ENCODE peak calls at places on chromosomes 7 and 10, in four cellular contexts. B, P, G and Q are unnamed samples.

GRCh38 chr7:20440472-20441105 is 109.9 kb downstream of the ITGB8 start:
- DNase-seq in B (no peak), P (peak; percentile 31), G (no peak), Q (no peak)

GRCh38 chr7:139774376-139774775 is 3.4 kb downstream of the HIPK2 start:
- DNase-seq in B (no peak), P (no peak), G (no peak), Q (no peak)

GRCh38 chr7:38463277-38464224 is 167.6 kb downstream of the AMPH start:
- DNase-seq in B (no peak), P (peak; percentile 51), G (no peak), Q (peak; percentile 73)

GRCh38 chr7:113086431-113086888 is at the start of gene GPR85:
- DNase-seq in B (peak; percentile 92), P (peak; percentile 17), G (peak; percentile 33), Q (peak; percentile 76)

GRCh38 chr10:83881647-83882046 is 257.7 kb upstream of the GHITM start:
- DNase-seq in B (no peak), P (no peak), G (no peak), Q (no peak)

GRCh38 chr10:77497748-77498147 is 139.9 kb downstream of the KCNMA1 start:
- DNase-seq in B (no peak), P (no peak), G (no peak), Q (no peak)

GRCh38 chr10:114543456-114543855 is 114.6 kb downstream of the ABLIM1 start:
- DNase-seq in B (no peak), P (no peak), G (no peak), Q (no peak)

GRCh38 chr7:81267508-81267907 is 348.7 kb upstream of the SEMA3C start:
- DNase-seq in B (no peak), P (no peak), G (no peak), Q (no peak)

GRCh38 chr10:94533027-94533426 is 12.6 kb upstream of the HELLS start:
- DNase-seq in B (no peak), P (no peak), G (no peak), Q (no peak)
- TF ChIP-seq POLR2AphosphoS5 in B (no peak), P (no peak), G (no peak), Q (no peak)

DNA sequence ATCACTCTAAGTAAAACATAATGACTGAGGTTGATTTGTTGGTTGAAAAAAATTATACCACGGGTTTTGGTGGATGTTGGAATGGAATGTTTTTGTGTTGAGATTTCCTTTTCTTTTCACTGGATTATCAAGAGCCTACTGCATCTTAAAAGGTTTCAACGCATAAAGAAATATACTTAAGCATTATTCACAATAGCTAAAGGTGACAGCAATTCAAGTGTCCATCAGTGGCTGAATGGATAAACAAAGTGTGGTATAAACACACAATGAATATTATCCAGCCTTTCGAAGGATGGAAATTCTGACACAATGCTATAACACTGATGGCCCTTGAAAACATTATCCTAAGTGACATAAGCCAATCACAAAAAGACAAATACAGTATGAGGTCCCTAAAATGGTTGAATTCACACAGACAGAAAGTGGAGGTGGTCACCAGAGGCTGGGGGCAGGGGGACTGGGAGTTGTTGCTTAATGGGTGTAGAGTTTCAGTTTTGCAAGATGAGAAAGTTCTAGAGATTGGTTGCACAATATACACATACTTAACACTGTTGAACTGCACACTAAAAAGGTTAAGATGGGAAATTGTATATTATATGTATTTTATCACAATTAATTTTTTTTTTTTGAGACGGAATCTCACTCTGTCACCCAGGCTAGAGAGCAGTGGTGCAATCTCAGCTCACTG is 122.3 kb downstream of the NRP1 start:
- DNase-seq in B (no peak), P (no peak), G (no peak), Q (no peak)
- TF ChIP-seq POLR2AphosphoS5 in B (no peak), P (no peak), G (no peak), Q (no peak)

GRCh38 chr7:74464931-74465906 is 11.5 kb downstream of the GTF2IRD1 start:
- DNase-seq in B (no peak), P (peak; percentile 72), G (no peak), Q (no peak)

GRCh38 chr7:74461970-74462706 is 8.4 kb downstream of the GTF2IRD1 start:
- DNase-seq in B (no peak), P (no peak), G (no peak), Q (no peak)

GRCh38 chr7:74462707-74463100 is 9.0 kb downstream of the GTF2IRD1 start:
- DNase-seq in B (no peak), P (no peak), G (no peak), Q (no peak)

GRCh38 chr7:74467876-74468275 is 14.2 kb downstream of the GTF2IRD1 start:
- DNase-seq in B (no peak), P (no peak), G (no peak), Q (no peak)

DNA sequence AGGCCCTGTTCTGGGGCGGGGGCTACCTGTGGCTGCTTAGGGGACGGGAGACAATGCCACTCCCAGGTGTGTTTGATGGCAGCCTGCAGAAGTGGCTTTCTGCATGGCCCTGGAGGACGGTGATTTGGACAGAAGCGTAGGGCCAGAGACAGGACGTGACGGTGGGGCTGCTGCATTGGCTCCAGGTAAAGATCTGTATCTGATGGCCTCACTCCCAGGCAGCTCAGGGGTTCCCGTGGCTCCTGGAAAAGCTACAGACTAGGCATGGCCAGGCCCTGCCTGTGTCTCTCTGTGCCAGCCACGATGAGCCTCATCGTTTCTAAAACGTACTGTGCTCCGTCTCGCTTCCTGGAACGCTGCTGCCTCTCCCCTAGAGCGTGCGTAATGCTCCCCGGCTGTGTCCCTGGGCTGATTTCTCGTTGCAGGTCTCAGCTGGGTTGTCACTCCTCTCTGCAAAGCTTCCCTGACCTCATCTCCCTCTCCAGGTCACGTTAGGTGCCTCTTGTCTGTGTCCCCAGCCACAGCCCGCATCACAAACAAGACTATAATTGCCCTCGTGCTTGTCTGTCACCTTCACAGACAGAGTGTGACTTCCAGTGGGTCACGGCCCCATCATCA is 12.6 kb downstream of the GTF2IRD1 start:
- DNase-seq in B (no peak), P (peak; percentile 16), G (no peak), Q (peak; percentile 79)
- TF ChIP-seq POLR2AphosphoS5 in B (no peak), P (peak; percentile 38), G (no peak), Q (peak; percentile 13)

GRCh38 chr10:75407716-75408511 is 6.3 kb upstream of the ZNF503 start:
- DNase-seq in B (no peak), P (peak; percentile 21), G (no peak), Q (no peak)
- TF ChIP-seq POLR2AphosphoS5 in B (no peak), P (no peak), G (no peak), Q (no peak)

DNA sequence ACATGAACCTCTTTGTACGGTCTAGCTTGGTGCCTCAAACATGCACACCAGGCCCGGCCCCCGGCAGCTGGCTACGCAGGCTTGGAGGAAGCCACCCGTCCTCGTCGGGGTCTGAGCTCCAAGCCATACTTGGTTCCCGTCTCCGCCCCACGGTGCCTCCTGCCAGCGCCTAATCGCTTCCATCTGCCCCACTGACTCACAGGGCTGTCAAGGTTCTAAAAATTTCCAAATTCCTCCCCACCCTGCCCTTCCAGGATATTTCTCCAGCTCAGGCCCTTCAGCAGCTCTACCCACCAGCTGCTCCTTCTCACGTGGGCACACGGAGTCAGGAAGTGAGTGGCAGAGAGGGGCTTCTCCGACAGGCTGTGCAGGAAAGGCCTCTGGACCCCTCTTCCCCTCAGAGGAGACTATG is 38.8 kb downstream of the TMEM270 start:
- DNase-seq in B (no peak), P (peak; percentile 39), G (no peak), Q (peak; percentile 89)
- TF ChIP-seq POLR2AphosphoS5 in B (peak; percentile 88), P (peak; percentile 12), G (no peak), Q (peak; percentile 22)

DNA sequence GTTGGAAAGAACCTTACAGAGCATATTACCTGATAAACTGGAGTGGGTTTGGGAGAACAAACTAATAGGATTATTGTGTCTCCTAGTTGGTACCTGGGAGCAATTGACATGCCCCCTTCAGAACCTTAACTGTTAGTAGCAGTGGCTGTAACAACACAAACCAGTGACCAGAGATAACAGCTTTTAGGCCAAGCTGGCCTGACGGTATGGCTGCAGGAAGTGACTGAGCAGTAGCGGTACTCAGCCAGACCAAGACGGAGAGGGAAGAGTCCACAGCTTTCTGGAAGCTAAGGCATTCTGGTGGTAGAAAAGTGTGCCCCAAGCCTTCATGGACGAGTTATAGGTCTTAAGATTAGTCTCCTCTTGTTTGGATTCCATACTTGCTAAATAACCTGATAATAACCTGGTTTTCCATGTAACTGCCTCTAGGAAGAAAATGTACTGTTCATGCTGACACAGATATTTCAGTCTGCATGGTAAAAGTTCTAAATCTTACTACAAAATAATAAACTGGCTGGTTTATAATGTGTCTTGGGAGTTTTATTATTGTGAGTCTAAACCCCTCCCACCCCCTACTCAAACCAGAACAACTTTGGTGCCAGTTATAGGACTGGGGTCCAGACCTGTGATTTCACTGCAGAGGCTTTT is 11.3 kb downstream of the NOLC1 start:
- DNase-seq in B (no peak), P (no peak), G (no peak), Q (no peak)
- TF ChIP-seq POLR2AphosphoS5 in B (no peak), P (no peak), G (peak; percentile 33), Q (no peak)